ENCODE peak calls at places on chromosomes 7 and 10, in five cellular contexts. Q is A549, K is K562, D is HepG2, N is H1. W is an unnamed sample.

GRCh38 chr7:128894101-128894440 is 16.4 kb downstream of the KCP start:
- DNase-seq in K (no peak), Q (no peak), D (no peak), N (no peak), W (no peak)

GRCh38 chr7:879093-879492 is 2.7 kb downstream of the GET4 start:
- DNase-seq in N (no peak), D (no peak), Q (no peak), K (no peak), W (no peak)

GRCh38 chr7:151010307-151011096 is 13.8 kb downstream of the ATG9B start:
- DNase-seq in Q (no peak), D (no peak), K (peak), N (no peak), W (no peak)

GRCh38 chr10:48251525-48252353 is 22.8 kb downstream of the FRMPD2 start:
- DNase-seq in D (no peak), K (no peak), N (peak), Q (no peak), W (no peak)

GRCh38 chr10:99906470-99906869 is 103.3 kb downstream of the DNMBP start:
- DNase-seq in D (no peak), K (peak), N (no peak), Q (peak), W (peak)

GRCh38 chr7:119177863-119178262 is 953.4 kb downstream of the ANKRD7 start:
- DNase-seq in D (no peak), K (no peak), N (no peak), Q (no peak), W (no peak)

GRCh38 chr10:5096108-5096507 is 1.9 kb downstream of the AKR1C3 start:
- DNase-seq in N (no peak), K (no peak), D (no peak), Q (no peak), W (no peak)

GRCh38 chr10:14670551-14671240 is 104.0 kb downstream of the FAM107B start:
- DNase-seq in K (no peak), D (no peak), Q (peak), N (no peak), W (no peak)

GRCh38 chr7:54782829-54783228 is 23.8 kb upstream of the SEC61G start:
- DNase-seq in N (no peak), K (no peak), D (no peak), Q (no peak), W (no peak)

GRCh38 chr10:35470535-35470934 is 134.2 kb downstream of the CCNY start:
- DNase-seq in D (no peak), N (no peak), Q (no peak), K (no peak), W (peak)

GRCh38 chr10:132137111-132138072 is 49.4 kb upstream of the DPYSL4 start:
- DNase-seq in N (no peak), Q (no peak), D (no peak), K (no peak), W (no peak)

GRCh38 chr10:130618636-130619035 is 482.4 kb downstream of the GLRX3 start:
- DNase-seq in D (no peak), K (no peak), Q (no peak), N (no peak), W (no peak)

GRCh38 chr10:113424984-113425383 is 127.9 kb upstream of the HABP2 start:
- DNase-seq in Q (no peak), D (no peak), N (no peak), K (no peak), W (no peak)

GRCh38 chr10:113423877-113424276 is 129.0 kb upstream of the HABP2 start:
- DNase-seq in K (no peak), N (no peak), Q (no peak), D (no peak), W (no peak)

GRCh38 chr10:113425596-113425995 is 127.3 kb upstream of the HABP2 start:
- DNase-seq in N (no peak), K (no peak), D (no peak), Q (peak), W (peak)

GRCh38 chr10:113426181-113426837 is 126.5 kb upstream of the HABP2 start:
- DNase-seq in K (no peak), D (no peak), Q (no peak), N (no peak), W (no peak)

DNA sequence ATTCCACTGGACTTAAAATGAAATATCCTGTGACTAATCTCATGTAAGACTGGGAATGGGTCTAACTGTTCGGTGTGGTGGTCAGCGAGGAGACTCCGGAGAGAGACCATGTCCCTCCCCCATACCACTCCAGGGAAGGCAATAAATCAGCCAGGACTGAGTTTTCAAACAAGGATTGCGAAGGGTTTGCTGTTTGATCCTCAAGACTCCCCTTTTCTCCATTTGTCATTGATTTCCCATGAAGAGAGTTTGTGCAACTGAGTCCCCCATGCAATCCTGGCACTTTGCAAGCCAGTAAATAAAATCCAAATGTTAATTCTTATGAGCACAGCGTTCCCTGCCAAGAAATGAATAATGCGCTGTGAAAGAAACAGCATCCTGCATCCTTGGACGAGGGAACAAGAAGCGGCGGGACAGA is 128.5 kb upstream of the HABP2 start:
- DNase-seq in K (no peak), Q (no peak), D (no peak), N (no peak), W (no peak)
- TF ChIP-seq MAX in K (no peak), Q (no peak), D (no peak), N (no peak), W (no peak)

GRCh38 chr7:4286281-4286680 is 395.8 kb upstream of the FOXK1 start:
- DNase-seq in D (no peak), K (no peak), Q (no peak), N (no peak), W (no peak)

DNA sequence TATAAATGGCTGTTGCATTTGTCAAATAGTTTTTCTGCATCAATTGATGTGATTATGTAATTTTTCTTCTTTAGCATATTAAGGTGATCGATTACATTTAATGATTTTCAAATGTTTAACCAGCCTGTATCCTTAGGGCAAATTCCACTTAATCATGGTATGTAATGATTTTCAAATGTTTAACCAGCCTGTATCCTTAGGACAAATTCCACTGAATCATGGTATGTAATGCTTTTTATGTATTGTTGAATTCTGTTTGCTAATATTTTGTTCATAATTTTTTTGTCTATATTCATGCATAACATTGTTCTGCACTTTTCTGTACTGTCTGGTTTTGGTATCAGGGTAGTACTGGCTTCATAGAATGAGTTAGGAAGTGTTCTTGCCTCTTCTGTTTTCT is 393.3 kb upstream of the FOXK1 start:
- DNase-seq in N (no peak), D (no peak), K (no peak), Q (no peak), W (no peak)
- H3K4me3 ChIP-seq in N (no peak), D (no peak), K (no peak), Q (no peak), W (no peak)

DNA sequence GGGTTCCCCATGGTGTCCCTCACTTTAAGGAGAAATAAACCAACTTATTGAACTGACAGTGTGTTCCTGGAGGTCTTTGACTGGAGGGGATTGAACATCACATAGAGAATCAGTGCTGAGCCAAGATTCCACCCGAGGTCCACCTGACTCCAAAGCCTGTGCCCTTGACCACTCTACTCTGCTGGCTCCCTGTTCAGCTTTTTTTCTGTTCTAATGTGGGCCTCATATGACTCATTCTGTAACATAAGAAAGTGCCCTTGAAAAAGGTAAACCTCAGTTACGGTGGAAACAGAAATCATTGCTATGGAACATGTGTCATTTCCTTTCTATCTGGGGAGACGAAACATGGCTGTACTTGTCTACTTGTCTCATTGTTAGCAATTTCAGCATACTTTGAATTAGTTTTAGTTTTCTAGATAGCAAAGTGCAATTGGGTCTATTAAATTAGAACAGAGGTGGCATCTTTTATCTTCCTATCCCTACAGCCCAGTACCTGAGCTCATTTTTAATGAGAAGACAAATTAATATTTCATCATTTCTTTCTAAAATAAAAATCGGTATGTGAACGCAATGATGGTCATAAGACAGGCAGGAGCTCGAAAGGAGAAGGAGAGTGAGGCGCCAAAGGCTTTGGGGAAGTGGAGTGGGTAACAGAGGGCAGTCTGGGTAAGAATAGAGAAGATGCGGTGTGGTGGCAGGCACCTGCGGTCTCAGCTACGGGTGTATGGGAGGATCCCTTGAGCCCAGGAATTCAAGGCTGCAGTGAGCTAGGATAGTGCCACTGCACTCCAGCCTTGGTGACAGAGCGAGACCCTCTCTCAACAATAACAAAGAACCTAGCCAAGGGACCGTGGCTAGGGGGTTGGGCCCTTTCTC is 1.5 kb downstream of the GSDME start:
- DNase-seq in K (no peak), N (no peak), D (peak), Q (no peak), W (peak)
- TF ChIP-seq JUN in K (no peak), N (no peak), D (peak), Q (no peak), W (peak)

GRCh38 chr10:30037620-30038336 is 21.6 kb downstream of the JCAD start:
- DNase-seq in N (no peak), K (no peak), D (no peak), Q (no peak), W (no peak)

GRCh38 chr10:30034433-30035137 is 24.8 kb downstream of the JCAD start:
- DNase-seq in D (no peak), K (no peak), N (no peak), Q (no peak), W (no peak)

GRCh38 chr10:30036811-30037210 is 22.6 kb downstream of the JCAD start:
- DNase-seq in D (no peak), Q (no peak), K (no peak), N (no peak), W (no peak)

GRCh38 chr10:30038961-30039536 is 20.3 kb downstream of the JCAD start:
- DNase-seq in N (no peak), Q (no peak), K (no peak), D (no peak), W (no peak)

GRCh38 chr10:30036341-30036740 is 23.0 kb downstream of the JCAD start:
- DNase-seq in Q (no peak), N (no peak), K (no peak), D (no peak), W (no peak)
- TF ChIP-seq MAX in Q (no peak), N (no peak), K (no peak), D (no peak), W (no peak)

GRCh38 chr7:69800495-69800894 is 202.2 kb downstream of the AUTS2 start:
- DNase-seq in Q (peak), N (no peak), D (no peak), K (peak), W (no peak)
- H3K4me3 ChIP-seq in Q (no peak), N (no peak), D (no peak), K (no peak), W (no peak)

GRCh38 chr10:91190388-91190870 is 30.0 kb upstream of the PCGF5 start:
- DNase-seq in Q (no peak), K (no peak), D (no peak), N (no peak), W (no peak)

GRCh38 chr10:91191581-91191919 is 28.9 kb upstream of the PCGF5 start:
- DNase-seq in K (no peak), D (no peak), N (no peak), Q (no peak), W (no peak)

GRCh38 chr10:91194497-91195179 is 25.8 kb upstream of the PCGF5 start:
- DNase-seq in D (no peak), K (no peak), Q (no peak), N (no peak), W (no peak)

GRCh38 chr10:91188889-91189288 is 31.6 kb upstream of the PCGF5 start:
- DNase-seq in D (no peak), Q (no peak), K (no peak), N (no peak), W (no peak)

DNA sequence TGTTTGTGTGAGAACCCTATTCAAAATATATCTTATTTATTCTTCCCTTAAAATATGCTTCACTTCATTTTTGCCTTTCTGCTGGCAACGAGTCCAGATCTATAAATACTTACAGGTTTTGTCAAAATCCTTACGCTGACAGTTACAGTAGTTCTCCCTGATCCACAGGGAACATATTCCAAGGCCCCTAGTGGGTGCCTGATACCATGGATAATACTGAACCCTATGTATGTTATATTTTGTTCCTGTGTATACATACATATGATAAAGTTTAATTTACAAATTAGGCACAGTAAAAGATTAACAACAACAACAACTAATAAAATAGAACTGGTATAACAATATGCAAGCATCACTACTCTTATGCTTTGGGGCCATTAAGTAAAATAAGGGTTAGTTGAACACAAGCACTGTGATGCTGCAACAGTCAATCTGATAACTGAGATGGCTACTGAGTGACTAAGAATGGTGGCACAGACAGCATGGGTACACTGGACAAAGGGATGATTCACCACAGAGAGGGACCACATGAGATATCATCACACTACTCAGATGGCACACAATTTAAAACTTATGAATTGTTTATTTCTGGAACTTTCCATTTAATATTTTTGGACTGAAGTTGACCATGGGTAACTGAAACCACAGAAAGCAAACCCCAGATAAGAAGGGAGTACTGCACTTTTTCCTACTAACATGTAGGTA is 29.4 kb upstream of the PCGF5 start:
- DNase-seq in D (no peak), K (no peak), Q (peak), N (no peak), W (no peak)
- TF ChIP-seq JUN in D (no peak), K (no peak), Q (no peak), N (no peak), W (no peak)

GRCh38 chr7:44368885-44369284 is 43.5 kb upstream of the CAMK2B start:
- DNase-seq in Q (no peak), N (no peak), K (no peak), D (peak), W (no peak)
- TF ChIP-seq MAX in Q (no peak), N (no peak), K (no peak), D (no peak), W (no peak)

GRCh38 chr7:113086928-113087277 is 276 bp upstream of the GPR85 start:
- DNase-seq in N (no peak), D (no peak), Q (no peak), K (no peak), W (peak)

GRCh38 chr7:113086431-113086888 is at the start of gene GPR85:
- DNase-seq in Q (peak), K (peak), N (peak), D (no peak), W (peak)

GRCh38 chr7:113087278-113087998 is 811 bp upstream of the GPR85 start:
- DNase-seq in N (no peak), Q (peak), D (peak), K (peak), W (peak)

GRCh38 chr7:113084499-113085172 is 2.0 kb downstream of the GPR85 start:
- DNase-seq in Q (no peak), N (no peak), D (no peak), K (peak), W (no peak)

DNA sequence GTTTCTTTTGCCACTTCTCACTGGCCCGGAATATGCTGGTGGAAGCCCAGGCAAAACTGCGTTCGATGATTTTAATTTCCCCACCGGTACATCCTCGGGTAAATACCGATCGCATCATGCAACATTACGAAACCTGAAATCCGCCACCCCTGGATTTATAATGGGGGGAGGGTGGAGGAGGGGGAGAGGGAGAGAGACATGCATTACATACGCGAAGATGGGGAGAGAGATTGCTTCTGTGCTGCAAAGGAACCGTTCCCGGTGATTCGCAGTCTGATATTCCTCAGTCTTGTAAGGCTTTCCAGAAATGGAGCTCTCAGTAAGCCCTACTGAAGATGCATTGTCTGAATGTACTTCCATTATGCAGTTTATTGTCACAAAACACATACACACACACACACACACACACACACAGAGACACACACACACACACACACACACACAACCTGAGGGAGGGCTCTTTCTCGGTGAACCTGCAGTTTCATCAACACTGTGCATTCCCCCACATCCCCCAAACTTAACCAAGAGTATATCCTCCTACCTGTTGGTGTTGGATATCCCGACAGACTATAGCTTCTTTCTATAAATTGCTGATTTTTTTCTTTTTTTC is 741 bp downstream of the GPR85 start:
- DNase-seq in K (peak), Q (peak), D (no peak), N (no peak), W (peak)
- H3K4me3 ChIP-seq in K (peak), Q (peak), D (no peak), N (peak), W (peak)

GRCh38 chr7:5697754-5698487 is 83.5 kb downstream of the RNF216 start:
- DNase-seq in K (peak), N (no peak), D (no peak), Q (no peak), W (no peak)
- TF ChIP-seq JUN in K (no peak), N (no peak), D (no peak), Q (no peak), W (no peak)